ENCODE peak calls at places on chromosomes 6 and 20, in ten cellular contexts. One of them, this sample, is unnamed.

GRCh38 chr6:154448448-154449096 is 61.9 kb downstream of the CNKSR3 start:
- DNase-seq in posterior cingulate gyrus: no peak
- DNase-seq in mesendoderm: no peak
- DNase-seq in CD8-positive, alpha-beta T cell: no peak
- DNase-seq in nephron progenitor cell: peak; percentile 10
- DNase-seq in activated CD4-positive, alpha-beta T cell treated with anti-CD3 and anti-CD28 coated beads for 24 hours: no peak
- DNase-seq in dorsolateral prefrontal cortex: no peak
- DNase-seq in fibroblast of gingiva: peak; percentile 57
- DNase-seq in activated CD4-positive, CD25-positive, alpha-beta regulatory T cell: no peak
- DNase-seq in SJCRH30: peak; percentile 82
- DNase-seq in this sample: peak; percentile 91

GRCh38 chr20:13736792-13737191 is 47.9 kb downstream of the ESF1 start:
- DNase-seq in posterior cingulate gyrus: no peak
- DNase-seq in mesendoderm: no peak
- DNase-seq in CD8-positive, alpha-beta T cell: no peak
- DNase-seq in nephron progenitor cell: no peak
- DNase-seq in activated CD4-positive, alpha-beta T cell treated with anti-CD3 and anti-CD28 coated beads for 24 hours: no peak
- DNase-seq in dorsolateral prefrontal cortex: no peak
- DNase-seq in fibroblast of gingiva: peak; percentile 93
- DNase-seq in activated CD4-positive, CD25-positive, alpha-beta regulatory T cell: no peak
- DNase-seq in SJCRH30: peak; percentile 13
- DNase-seq in this sample: peak; percentile 60

GRCh38 chr6:6942826-6943225 is 164.9 kb upstream of the RREB1 start:
- DNase-seq in posterior cingulate gyrus: peak; percentile 18
- DNase-seq in mesendoderm: no peak
- DNase-seq in CD8-positive, alpha-beta T cell: no peak
- DNase-seq in nephron progenitor cell: no peak
- DNase-seq in activated CD4-positive, alpha-beta T cell treated with anti-CD3 and anti-CD28 coated beads for 24 hours: no peak
- DNase-seq in dorsolateral prefrontal cortex: no peak
- DNase-seq in fibroblast of gingiva: peak; percentile 11
- DNase-seq in activated CD4-positive, CD25-positive, alpha-beta regulatory T cell: no peak
- DNase-seq in SJCRH30: peak; percentile 78
- DNase-seq in this sample: no peak

GRCh38 chr6:105068407-105068806 is 111.4 kb downstream of the POPDC3 start:
- DNase-seq in posterior cingulate gyrus: no peak
- DNase-seq in mesendoderm: no peak
- DNase-seq in CD8-positive, alpha-beta T cell: no peak
- DNase-seq in nephron progenitor cell: no peak
- DNase-seq in activated CD4-positive, alpha-beta T cell treated with anti-CD3 and anti-CD28 coated beads for 24 hours: no peak
- DNase-seq in dorsolateral prefrontal cortex: no peak
- DNase-seq in fibroblast of gingiva: no peak
- DNase-seq in activated CD4-positive, CD25-positive, alpha-beta regulatory T cell: no peak
- DNase-seq in SJCRH30: no peak
- DNase-seq in this sample: no peak

GRCh38 chr6:161418458-161418945 is 144.6 kb upstream of the AGPAT4 start:
- DNase-seq in posterior cingulate gyrus: no peak
- DNase-seq in mesendoderm: peak; percentile 81
- DNase-seq in CD8-positive, alpha-beta T cell: no peak
- DNase-seq in nephron progenitor cell: peak; percentile 48
- DNase-seq in activated CD4-positive, alpha-beta T cell treated with anti-CD3 and anti-CD28 coated beads for 24 hours: peak; percentile 16
- DNase-seq in dorsolateral prefrontal cortex: no peak
- DNase-seq in fibroblast of gingiva: peak; percentile 74
- DNase-seq in activated CD4-positive, CD25-positive, alpha-beta regulatory T cell: no peak
- DNase-seq in SJCRH30: peak; percentile 97
- DNase-seq in this sample: peak; percentile 76

GRCh38 chr6:103879800-103880199 is 979.9 kb downstream of the HACE1 start:
- DNase-seq in posterior cingulate gyrus: no peak
- DNase-seq in mesendoderm: no peak
- DNase-seq in CD8-positive, alpha-beta T cell: no peak
- DNase-seq in nephron progenitor cell: no peak
- DNase-seq in activated CD4-positive, alpha-beta T cell treated with anti-CD3 and anti-CD28 coated beads for 24 hours: no peak
- DNase-seq in dorsolateral prefrontal cortex: no peak
- DNase-seq in fibroblast of gingiva: no peak
- DNase-seq in activated CD4-positive, CD25-positive, alpha-beta regulatory T cell: no peak
- DNase-seq in SJCRH30: no peak
- DNase-seq in this sample: no peak

GRCh38 chr6:44002071-44002590 is 125.1 kb downstream of the MRPL14 start:
- DNase-seq in posterior cingulate gyrus: no peak
- DNase-seq in mesendoderm: no peak
- DNase-seq in CD8-positive, alpha-beta T cell: no peak
- DNase-seq in nephron progenitor cell: peak; percentile 74
- DNase-seq in activated CD4-positive, alpha-beta T cell treated with anti-CD3 and anti-CD28 coated beads for 24 hours: no peak
- DNase-seq in dorsolateral prefrontal cortex: no peak
- DNase-seq in fibroblast of gingiva: no peak
- DNase-seq in activated CD4-positive, CD25-positive, alpha-beta regulatory T cell: no peak
- DNase-seq in SJCRH30: no peak
- DNase-seq in this sample: peak; percentile 57

GRCh38 chr6:37433657-37434271 is 743 bp downstream of the CMTR1 start:
- DNase-seq in posterior cingulate gyrus: no peak
- DNase-seq in mesendoderm: peak; percentile 22
- DNase-seq in CD8-positive, alpha-beta T cell: peak; percentile 21
- DNase-seq in nephron progenitor cell: no peak
- DNase-seq in activated CD4-positive, alpha-beta T cell treated with anti-CD3 and anti-CD28 coated beads for 24 hours: peak; percentile 22
- DNase-seq in dorsolateral prefrontal cortex: no peak
- DNase-seq in fibroblast of gingiva: no peak
- DNase-seq in activated CD4-positive, CD25-positive, alpha-beta regulatory T cell: peak; percentile 16
- DNase-seq in SJCRH30: peak; percentile 39
- DNase-seq in this sample: peak; percentile 34

GRCh38 chr6:33983109-33983475 is 162.8 kb downstream of the GRM4 start:
- DNase-seq in posterior cingulate gyrus: no peak
- DNase-seq in mesendoderm: no peak
- DNase-seq in CD8-positive, alpha-beta T cell: no peak
- DNase-seq in nephron progenitor cell: no peak
- DNase-seq in activated CD4-positive, alpha-beta T cell treated with anti-CD3 and anti-CD28 coated beads for 24 hours: no peak
- DNase-seq in dorsolateral prefrontal cortex: peak; percentile 56
- DNase-seq in fibroblast of gingiva: no peak
- DNase-seq in activated CD4-positive, CD25-positive, alpha-beta regulatory T cell: no peak
- DNase-seq in SJCRH30: peak; percentile 41
- DNase-seq in this sample: peak; percentile 6

GRCh38 chr6:42338573-42339218 is 113.0 kb downstream of the TRERF1 start:
- DNase-seq in posterior cingulate gyrus: no peak
- DNase-seq in mesendoderm: no peak
- DNase-seq in CD8-positive, alpha-beta T cell: no peak
- DNase-seq in nephron progenitor cell: no peak
- DNase-seq in activated CD4-positive, alpha-beta T cell treated with anti-CD3 and anti-CD28 coated beads for 24 hours: no peak
- DNase-seq in dorsolateral prefrontal cortex: no peak
- DNase-seq in fibroblast of gingiva: peak; percentile 95
- DNase-seq in activated CD4-positive, CD25-positive, alpha-beta regulatory T cell: no peak
- DNase-seq in SJCRH30: peak; percentile 56
- DNase-seq in this sample: peak; percentile 98

GRCh38 chr6:73695619-73696421 is at the start of gene CD109:
- DNase-seq in posterior cingulate gyrus: peak; percentile 10
- DNase-seq in mesendoderm: peak; percentile 79
- DNase-seq in CD8-positive, alpha-beta T cell: peak; percentile 32
- DNase-seq in nephron progenitor cell: peak; percentile 76
- DNase-seq in activated CD4-positive, alpha-beta T cell treated with anti-CD3 and anti-CD28 coated beads for 24 hours: peak; percentile 52
- DNase-seq in dorsolateral prefrontal cortex: no peak
- DNase-seq in fibroblast of gingiva: peak; percentile 80
- DNase-seq in activated CD4-positive, CD25-positive, alpha-beta regulatory T cell: peak; percentile 25
- DNase-seq in SJCRH30: peak; percentile 66
- DNase-seq in this sample: peak; percentile 94

GRCh38 chr20:62576815-62577214 is 65.5 kb upstream of the SLCO4A1 start:
- DNase-seq in posterior cingulate gyrus: no peak
- DNase-seq in mesendoderm: peak; percentile 33
- DNase-seq in CD8-positive, alpha-beta T cell: no peak
- DNase-seq in nephron progenitor cell: peak; percentile 78
- DNase-seq in activated CD4-positive, alpha-beta T cell treated with anti-CD3 and anti-CD28 coated beads for 24 hours: no peak
- DNase-seq in dorsolateral prefrontal cortex: no peak
- DNase-seq in fibroblast of gingiva: no peak
- DNase-seq in activated CD4-positive, CD25-positive, alpha-beta regulatory T cell: no peak
- DNase-seq in SJCRH30: peak; percentile 80
- DNase-seq in this sample: peak; percentile 6

GRCh38 chr20:62406635-62407176 is 379 bp downstream of the CABLES2 start:
- DNase-seq in posterior cingulate gyrus: no peak
- DNase-seq in mesendoderm: no peak
- DNase-seq in CD8-positive, alpha-beta T cell: no peak
- DNase-seq in nephron progenitor cell: no peak
- DNase-seq in activated CD4-positive, alpha-beta T cell treated with anti-CD3 and anti-CD28 coated beads for 24 hours: no peak
- DNase-seq in dorsolateral prefrontal cortex: no peak
- DNase-seq in fibroblast of gingiva: no peak
- DNase-seq in activated CD4-positive, CD25-positive, alpha-beta regulatory T cell: no peak
- DNase-seq in SJCRH30: no peak
- DNase-seq in this sample: no peak

GRCh38 chr6:163780993-163781392 is 366.5 kb downstream of the QKI start:
- DNase-seq in posterior cingulate gyrus: peak; percentile 29
- DNase-seq in mesendoderm: no peak
- DNase-seq in CD8-positive, alpha-beta T cell: no peak
- DNase-seq in nephron progenitor cell: peak; percentile 50
- DNase-seq in activated CD4-positive, alpha-beta T cell treated with anti-CD3 and anti-CD28 coated beads for 24 hours: no peak
- DNase-seq in dorsolateral prefrontal cortex: peak; percentile 46
- DNase-seq in fibroblast of gingiva: peak; percentile 27
- DNase-seq in activated CD4-positive, CD25-positive, alpha-beta regulatory T cell: no peak
- DNase-seq in SJCRH30: peak; percentile 100
- DNase-seq in this sample: no peak

GRCh38 chr6:132369526-132369925 is 31.7 kb downstream of the MOXD1 start:
- DNase-seq in posterior cingulate gyrus: no peak
- DNase-seq in mesendoderm: no peak
- DNase-seq in CD8-positive, alpha-beta T cell: no peak
- DNase-seq in nephron progenitor cell: no peak
- DNase-seq in activated CD4-positive, alpha-beta T cell treated with anti-CD3 and anti-CD28 coated beads for 24 hours: no peak
- DNase-seq in dorsolateral prefrontal cortex: no peak
- DNase-seq in fibroblast of gingiva: peak; percentile 61
- DNase-seq in activated CD4-positive, CD25-positive, alpha-beta regulatory T cell: no peak
- DNase-seq in SJCRH30: no peak
- DNase-seq in this sample: peak; percentile 56

GRCh38 chr20:24747881-24748595 is 201.0 kb upstream of the CST7 start:
- DNase-seq in posterior cingulate gyrus: no peak
- DNase-seq in mesendoderm: no peak
- DNase-seq in CD8-positive, alpha-beta T cell: no peak
- DNase-seq in nephron progenitor cell: no peak
- DNase-seq in activated CD4-positive, alpha-beta T cell treated with anti-CD3 and anti-CD28 coated beads for 24 hours: no peak
- DNase-seq in dorsolateral prefrontal cortex: no peak
- DNase-seq in fibroblast of gingiva: no peak
- DNase-seq in activated CD4-positive, CD25-positive, alpha-beta regulatory T cell: no peak
- DNase-seq in SJCRH30: no peak
- DNase-seq in this sample: no peak

GRCh38 chr6:31193206-31193605 is 22.7 kb upstream of the POU5F1 start:
- DNase-seq in posterior cingulate gyrus: no peak
- DNase-seq in mesendoderm: no peak
- DNase-seq in CD8-positive, alpha-beta T cell: no peak
- DNase-seq in nephron progenitor cell: no peak
- DNase-seq in activated CD4-positive, alpha-beta T cell treated with anti-CD3 and anti-CD28 coated beads for 24 hours: no peak
- DNase-seq in dorsolateral prefrontal cortex: no peak
- DNase-seq in fibroblast of gingiva: no peak
- DNase-seq in activated CD4-positive, CD25-positive, alpha-beta regulatory T cell: no peak
- DNase-seq in SJCRH30: no peak
- DNase-seq in this sample: no peak

GRCh38 chr20:25248501-25249172 is 752 bp downstream of the PYGB start:
- DNase-seq in posterior cingulate gyrus: peak; percentile 54
- DNase-seq in mesendoderm: peak; percentile 54
- DNase-seq in CD8-positive, alpha-beta T cell: no peak
- DNase-seq in nephron progenitor cell: peak; percentile 58
- DNase-seq in activated CD4-positive, alpha-beta T cell treated with anti-CD3 and anti-CD28 coated beads for 24 hours: no peak
- DNase-seq in dorsolateral prefrontal cortex: peak; percentile 73
- DNase-seq in fibroblast of gingiva: peak; percentile 24
- DNase-seq in activated CD4-positive, CD25-positive, alpha-beta regulatory T cell: no peak
- DNase-seq in SJCRH30: peak; percentile 60
- DNase-seq in this sample: peak; percentile 60

GRCh38 chr20:460707-461106 is 1.6 kb downstream of the TBC1D20 start:
- DNase-seq in posterior cingulate gyrus: no peak
- DNase-seq in mesendoderm: no peak
- DNase-seq in CD8-positive, alpha-beta T cell: no peak
- DNase-seq in nephron progenitor cell: no peak
- DNase-seq in activated CD4-positive, alpha-beta T cell treated with anti-CD3 and anti-CD28 coated beads for 24 hours: no peak
- DNase-seq in dorsolateral prefrontal cortex: no peak
- DNase-seq in fibroblast of gingiva: peak; percentile 69
- DNase-seq in activated CD4-positive, CD25-positive, alpha-beta regulatory T cell: no peak
- DNase-seq in SJCRH30: no peak
- DNase-seq in this sample: peak; percentile 28

GRCh38 chr6:44289726-44290125 is 19.5 kb downstream of the TMEM151B start:
- DNase-seq in posterior cingulate gyrus: peak; percentile 68
- DNase-seq in mesendoderm: no peak
- DNase-seq in CD8-positive, alpha-beta T cell: no peak
- DNase-seq in nephron progenitor cell: no peak
- DNase-seq in activated CD4-positive, alpha-beta T cell treated with anti-CD3 and anti-CD28 coated beads for 24 hours: no peak
- DNase-seq in dorsolateral prefrontal cortex: peak; percentile 79
- DNase-seq in fibroblast of gingiva: no peak
- DNase-seq in activated CD4-positive, CD25-positive, alpha-beta regulatory T cell: no peak
- DNase-seq in SJCRH30: no peak
- DNase-seq in this sample: no peak

GRCh38 chr20:54015496-54015895 is 54.9 kb downstream of the BCAS1 start:
- DNase-seq in posterior cingulate gyrus: no peak
- DNase-seq in mesendoderm: no peak
- DNase-seq in CD8-positive, alpha-beta T cell: no peak
- DNase-seq in nephron progenitor cell: no peak
- DNase-seq in activated CD4-positive, alpha-beta T cell treated with anti-CD3 and anti-CD28 coated beads for 24 hours: no peak
- DNase-seq in dorsolateral prefrontal cortex: no peak
- DNase-seq in fibroblast of gingiva: no peak
- DNase-seq in activated CD4-positive, CD25-positive, alpha-beta regulatory T cell: no peak
- DNase-seq in SJCRH30: no peak
- DNase-seq in this sample: no peak

GRCh38 chr6:53233309-53233708 is 84.7 kb upstream of the GCM1 start:
- DNase-seq in posterior cingulate gyrus: no peak
- DNase-seq in mesendoderm: no peak
- DNase-seq in CD8-positive, alpha-beta T cell: no peak
- DNase-seq in nephron progenitor cell: no peak
- DNase-seq in activated CD4-positive, alpha-beta T cell treated with anti-CD3 and anti-CD28 coated beads for 24 hours: no peak
- DNase-seq in dorsolateral prefrontal cortex: no peak
- DNase-seq in fibroblast of gingiva: no peak
- DNase-seq in activated CD4-positive, CD25-positive, alpha-beta regulatory T cell: no peak
- DNase-seq in SJCRH30: no peak
- DNase-seq in this sample: peak; percentile 6

GRCh38 chr6:33761922-33762629 is 15.4 kb upstream of the IP6K3 start:
- DNase-seq in posterior cingulate gyrus: peak; percentile 64
- DNase-seq in mesendoderm: peak; percentile 70
- DNase-seq in CD8-positive, alpha-beta T cell: peak; percentile 14
- DNase-seq in nephron progenitor cell: peak; percentile 69
- DNase-seq in activated CD4-positive, alpha-beta T cell treated with anti-CD3 and anti-CD28 coated beads for 24 hours: peak; percentile 23
- DNase-seq in dorsolateral prefrontal cortex: peak; percentile 62
- DNase-seq in fibroblast of gingiva: peak; percentile 40
- DNase-seq in activated CD4-positive, CD25-positive, alpha-beta regulatory T cell: no peak
- DNase-seq in SJCRH30: peak; percentile 75
- DNase-seq in this sample: peak; percentile 59

GRCh38 chr20:36950432-36951197 is 893 bp downstream of the SAMHD1 start:
- DNase-seq in posterior cingulate gyrus: peak; percentile 18
- DNase-seq in mesendoderm: peak; percentile 45
- DNase-seq in CD8-positive, alpha-beta T cell: no peak
- DNase-seq in nephron progenitor cell: no peak
- DNase-seq in activated CD4-positive, alpha-beta T cell treated with anti-CD3 and anti-CD28 coated beads for 24 hours: no peak
- DNase-seq in dorsolateral prefrontal cortex: no peak
- DNase-seq in fibroblast of gingiva: peak; percentile 31
- DNase-seq in activated CD4-positive, CD25-positive, alpha-beta regulatory T cell: no peak
- DNase-seq in SJCRH30: peak; percentile 58
- DNase-seq in this sample: peak; percentile 65

GRCh38 chr20:34199183-34199582 is 42.0 kb upstream of the ASIP start:
- DNase-seq in posterior cingulate gyrus: no peak
- DNase-seq in mesendoderm: no peak
- DNase-seq in CD8-positive, alpha-beta T cell: no peak
- DNase-seq in nephron progenitor cell: no peak
- DNase-seq in activated CD4-positive, alpha-beta T cell treated with anti-CD3 and anti-CD28 coated beads for 24 hours: no peak
- DNase-seq in dorsolateral prefrontal cortex: no peak
- DNase-seq in fibroblast of gingiva: no peak
- DNase-seq in activated CD4-positive, CD25-positive, alpha-beta regulatory T cell: no peak
- DNase-seq in SJCRH30: no peak
- DNase-seq in this sample: no peak

GRCh38 chr6:143136647-143137046 is 76.0 kb downstream of the AIG1 start:
- DNase-seq in posterior cingulate gyrus: no peak
- DNase-seq in mesendoderm: peak; percentile 49
- DNase-seq in CD8-positive, alpha-beta T cell: no peak
- DNase-seq in nephron progenitor cell: no peak
- DNase-seq in activated CD4-positive, alpha-beta T cell treated with anti-CD3 and anti-CD28 coated beads for 24 hours: no peak
- DNase-seq in dorsolateral prefrontal cortex: no peak
- DNase-seq in fibroblast of gingiva: no peak
- DNase-seq in activated CD4-positive, CD25-positive, alpha-beta regulatory T cell: no peak
- DNase-seq in SJCRH30: peak; percentile 11
- DNase-seq in this sample: no peak

GRCh38 chr20:48898896-48899513 is 22.5 kb upstream of the ARFGEF2 start:
- DNase-seq in posterior cingulate gyrus: no peak
- DNase-seq in mesendoderm: no peak
- DNase-seq in CD8-positive, alpha-beta T cell: no peak
- DNase-seq in nephron progenitor cell: no peak
- DNase-seq in activated CD4-positive, alpha-beta T cell treated with anti-CD3 and anti-CD28 coated beads for 24 hours: no peak
- DNase-seq in dorsolateral prefrontal cortex: no peak
- DNase-seq in fibroblast of gingiva: no peak
- DNase-seq in activated CD4-positive, CD25-positive, alpha-beta regulatory T cell: no peak
- DNase-seq in SJCRH30: no peak
- DNase-seq in this sample: no peak

GRCh38 chr6:94215614-94216013 is 796.3 kb upstream of the EPHA7 start:
- DNase-seq in posterior cingulate gyrus: no peak
- DNase-seq in mesendoderm: no peak
- DNase-seq in CD8-positive, alpha-beta T cell: no peak
- DNase-seq in nephron progenitor cell: no peak
- DNase-seq in activated CD4-positive, alpha-beta T cell treated with anti-CD3 and anti-CD28 coated beads for 24 hours: no peak
- DNase-seq in dorsolateral prefrontal cortex: no peak
- DNase-seq in fibroblast of gingiva: no peak
- DNase-seq in activated CD4-positive, CD25-positive, alpha-beta regulatory T cell: no peak
- DNase-seq in SJCRH30: no peak
- DNase-seq in this sample: no peak

This sample was measured in mesenchymal stem cell.